ENCODE peak calls at places on chromosome 5, in five cellular contexts. K is ovary, Y is sigmoid colon, P is heart left ventricle, M is heart right ventricle. N is an unnamed sample. For H3K27me3, the result is how much of the 10 kb centered on the place peaks cover.

GRCh38 chr5:65072836-65073620 is 304.3 kb downstream of the CWC27 start:
- DNase-seq in M (no peak), K (no peak), P (no peak), Y (no peak), N (no peak)

GRCh38 chr5:74371621-74372020 is 268.9 kb downstream of the ENC1 start:
- DNase-seq in P (no peak), M (no peak), Y (no peak), K (no peak), N (no peak)

GRCh38 chr5:181217805-181218065 is 5.3 kb upstream of the TRIM41 start:
- DNase-seq in P (no peak), K (no peak), M (no peak), Y (no peak), N (no peak)

GRCh38 chr5:10973316-10973715 is 212.3 kb upstream of the DAP start:
- DNase-seq in Y (no peak), P (no peak), K (no peak), M (no peak), N (no peak)

GRCh38 chr5:81850494-81850893 is 99.6 kb upstream of the SSBP2 start:
- DNase-seq in P (no peak), M (no peak), Y (no peak), K (no peak), N (no peak)

GRCh38 chr5:124180523-124181461 is 565.6 kb downstream of the ZNF608 start:
- DNase-seq in P (no peak), Y (no peak), K (no peak), M (no peak), N (no peak)

GRCh38 chr5:160118349-160119141 is 705 bp downstream of the PWWP2A start:
- DNase-seq in P (peak), Y (peak), M (peak), K (peak), N (peak)

GRCh38 chr5:130222638-130223037 is 318.4 kb downstream of the CHSY3 start:
- DNase-seq in M (no peak), Y (no peak), K (no peak), P (no peak), N (no peak)

GRCh38 chr5:926416-927171 is 33.9 kb downstream of the TRIP13 start:
- DNase-seq in K (no peak), Y (peak), P (no peak), M (peak), N (peak)
- H3K4me3 ChIP-seq in K (no peak), Y (peak), P (peak), M (no peak), N (peak)

GRCh38 chr5:77645995-77646639 is 7.6 kb upstream of the OTP start:
- DNase-seq in Y (no peak), K (no peak), P (no peak), M (no peak), N (no peak)

GRCh38 chr5:77649776-77650175 is 11.3 kb upstream of the OTP start:
- DNase-seq in P (no peak), K (no peak), Y (no peak), M (no peak), N (no peak)

GRCh38 chr5:77651343-77651742 is 12.8 kb upstream of the OTP start:
- DNase-seq in M (no peak), K (no peak), P (no peak), Y (no peak), N (no peak)

GRCh38 chr5:77645158-77645994 is 6.9 kb upstream of the OTP start:
- DNase-seq in Y (no peak), M (peak), P (peak), K (no peak), N (peak)

GRCh38 chr5:77650686-77651085 is 12.2 kb upstream of the OTP start:
- DNase-seq in M (no peak), Y (no peak), P (no peak), K (no peak), N (no peak)
- H3K27me3 ChIP-seq in M (half or more), Y (under half), P (under half), K (under half), N (half or more)

GRCh38 chr5:132259061-132259851 is 1.8 kb downstream of the PDLIM4 start:
- DNase-seq in K (peak), Y (peak), M (peak), P (peak), N (peak)
- H3K4me3 ChIP-seq in K (peak), Y (peak), M (no peak), P (no peak), N (no peak)

GRCh38 chr5:175848676-175849075 is 22.7 kb upstream of the CPLX2 start:
- DNase-seq in Y (no peak), M (no peak), P (no peak), K (no peak), N (no peak)
- H3K27me3 ChIP-seq in Y (under half), M (under half), P (under half), K (under half), N (under half)